ENCODE peak calls at places on chromosomes 1 and 21, in six cellular contexts. U, L, C, X, Z and Y are unnamed samples.

GRCh38 chr1:170494369-170494768 is 37.6 kb upstream of the GORAB start:
- DNase-seq in U (no peak), L (no peak), C (no peak), X (no peak), Z (no peak), Y (peak; percentile 91)

GRCh38 chr1:20404466-20404865 is 81.5 kb downstream of the CAMK2N1 start:
- DNase-seq in U (no peak), L (no peak), C (no peak), X (no peak), Z (no peak), Y (no peak)

GRCh38 chr1:1402081-1402900 is 3.2 kb upstream of the CCNL2 start:
- DNase-seq in U (peak; percentile 63), L (peak; percentile 52), C (no peak), X (no peak), Z (no peak), Y (peak; percentile 62)

GRCh38 chr1:153494976-153495535 is 34.6 kb upstream of the S100A7 start:
- DNase-seq in U (peak; percentile 79), L (peak; percentile 56), C (peak; percentile 78), X (peak; percentile 82), Z (no peak), Y (peak; percentile 60)

GRCh38 chr1:145891143-145891542 is 5.5 kb upstream of the ANKRD35 start:
- DNase-seq in U (no peak), L (no peak), C (no peak), X (no peak), Z (no peak), Y (peak; percentile 72)

GRCh38 chr1:23344987-23345472 is 946 bp upstream of the HNRNPR start:
- DNase-seq in U (peak; percentile 55), L (no peak), C (no peak), X (no peak), Z (no peak), Y (no peak)

GRCh38 chr1:31848381-31848897 is 32.6 kb upstream of the SPOCD1 start:
- DNase-seq in U (no peak), L (no peak), C (no peak), X (no peak), Z (no peak), Y (no peak)

GRCh38 chr1:1175221-1176062 is 1.8 kb downstream of the TTLL10 start:
- DNase-seq in U (peak; percentile 28), L (no peak), C (peak; percentile 5), X (no peak), Z (no peak), Y (no peak)

GRCh38 chr1:47409311-47410085 is 6.6 kb upstream of the FOXE3 start:
- DNase-seq in U (no peak), L (no peak), C (no peak), X (no peak), Z (no peak), Y (no peak)

GRCh38 chr1:16124377-16125087 is 31.3 kb downstream of the EPHA2 start:
- DNase-seq in U (no peak), L (no peak), C (no peak), X (no peak), Z (no peak), Y (no peak)

GRCh38 chr1:212557739-212558664 is 50.6 kb upstream of the ATF3 start:
- DNase-seq in U (peak; percentile 78), L (no peak), C (peak; percentile 89), X (no peak), Z (no peak), Y (peak; percentile 19)

GRCh38 chr1:74771913-74772515 is 39.1 kb downstream of the TYW3 start:
- DNase-seq in U (peak; percentile 7), L (peak; percentile 22), C (peak; percentile 33), X (no peak), Z (peak; percentile 8), Y (peak; percentile 58)

GRCh38 chr1:16155537-16156410 is at the start of gene EPHA2:
- DNase-seq in U (peak; percentile 86), L (peak; percentile 87), C (no peak), X (peak; percentile 75), Z (no peak), Y (peak; percentile 90)

GRCh38 chr1:112579801-112580510 is 39.0 kb downstream of the ST7L start:
- DNase-seq in U (no peak), L (no peak), C (no peak), X (no peak), Z (no peak), Y (no peak)

GRCh38 chr1:67429011-67429527 is 1.1 kb downstream of the SERBP1 start:
- DNase-seq in U (peak; percentile 32), L (no peak), C (peak; percentile 31), X (no peak), Z (no peak), Y (peak; percentile 36)

GRCh38 chr1:11841245-11842153 is 6.1 kb downstream of the NPPA start:
- DNase-seq in U (peak; percentile 56), L (no peak), C (peak; percentile 46), X (no peak), Z (no peak), Y (no peak)

GRCh38 chr1:209565759-209566678 is 17.5 kb upstream of the CAMK1G start:
- DNase-seq in U (peak; percentile 69), L (peak; percentile 78), C (peak; percentile 73), X (peak; percentile 75), Z (no peak), Y (peak; percentile 62)

GRCh38 chr1:24748191-24749121 is 3.2 kb downstream of the CLIC4 start:
- DNase-seq in U (no peak), L (no peak), C (no peak), X (no peak), Z (peak; percentile 82), Y (no peak)

GRCh38 chr1:95197616-95198252 is 36.3 kb upstream of the RWDD3 start:
- DNase-seq in U (no peak), L (no peak), C (no peak), X (no peak), Z (no peak), Y (no peak)

GRCh38 chr1:234696148-234696576 is 86.2 kb upstream of the IRF2BP2 start:
- DNase-seq in U (no peak), L (no peak), C (no peak), X (no peak), Z (peak; percentile 71), Y (no peak)

GRCh38 chr1:39576016-39576657 is 453 bp downstream of the PABPC4 start:
- DNase-seq in U (peak; percentile 76), L (no peak), C (peak; percentile 74), X (no peak), Z (no peak), Y (peak; percentile 26)

GRCh38 chr21:42164064-42164789 is 54.7 kb upstream of the ABCG1 start:
- DNase-seq in U (peak; percentile 52), L (peak; percentile 29), C (no peak), X (peak; percentile 7), Z (no peak), Y (peak; percentile 53)

GRCh38 chr1:164912290-164912689 is 353.3 kb downstream of the PBX1 start:
- DNase-seq in U (no peak), L (no peak), C (no peak), X (no peak), Z (no peak), Y (no peak)

GRCh38 chr21:14538477-14538876 is 7.6 kb downstream of the SAMSN1 start:
- DNase-seq in U (no peak), L (no peak), C (no peak), X (no peak), Z (no peak), Y (no peak)

GRCh38 chr1:164637461-164638375 is 78.7 kb downstream of the PBX1 start:
- DNase-seq in U (peak; percentile 81), L (peak; percentile 56), C (no peak), X (no peak), Z (no peak), Y (no peak)

GRCh38 chr1:226329237-226329636 is 20.3 kb upstream of the LIN9 start:
- DNase-seq in U (no peak), L (no peak), C (no peak), X (no peak), Z (no peak), Y (no peak)
- TF ChIP-seq POLR2AphosphoS5 in U (no peak), L (no peak), C (no peak), X (no peak), Z (no peak), Y (no peak)

GRCh38 chr1:7770620-7770938 is 517 bp upstream of the VAMP3 start:
- DNase-seq in U (no peak), L (no peak), C (no peak), X (no peak), Z (no peak), Y (no peak)
- H2AFZ ChIP-seq in U (peak overlapping the region; percentile 97), L (peak overlapping the region; percentile 68), C (peak overlapping the region; percentile 94), X (peak overlapping the region; percentile 89), Z (peak overlapping the region; percentile 100), Y (peak overlapping the region; percentile 97)

GRCh38 chr1:169118227-169118626 is 11.7 kb downstream of the ATP1B1 start:
- DNase-seq in U (no peak), L (no peak), C (no peak), X (no peak), Z (no peak), Y (no peak)

GRCh38 chr1:169120066-169120465 is 13.6 kb downstream of the ATP1B1 start:
- DNase-seq in U (no peak), L (no peak), C (no peak), X (no peak), Z (no peak), Y (no peak)

GRCh38 chr1:169117599-169117998 is 11.1 kb downstream of the ATP1B1 start:
- DNase-seq in U (no peak), L (no peak), C (no peak), X (no peak), Z (no peak), Y (no peak)

GRCh38 chr1:169121146-169121923 is 14.8 kb downstream of the ATP1B1 start:
- DNase-seq in U (no peak), L (no peak), C (no peak), X (no peak), Z (no peak), Y (no peak)

DNA sequence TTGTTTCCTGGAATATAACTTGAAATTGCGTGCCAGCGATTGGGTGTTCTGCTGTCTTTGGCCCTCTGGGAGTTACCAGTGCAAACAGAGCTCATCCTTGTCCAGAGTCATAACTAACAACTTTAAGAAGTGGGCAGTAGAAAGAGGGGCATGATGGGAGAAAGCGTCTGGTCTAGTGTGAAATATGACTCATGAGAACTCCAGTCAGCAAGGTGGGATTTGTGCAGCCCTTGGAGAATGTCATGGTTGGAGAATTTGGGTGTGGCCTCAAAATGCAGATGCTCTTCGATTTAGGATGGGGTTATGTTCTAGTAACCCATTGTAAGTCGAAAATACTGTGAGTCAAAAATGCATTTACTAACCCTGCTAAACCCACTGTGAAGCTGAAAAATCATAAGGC is 12.9 kb downstream of the ATP1B1 start:
- DNase-seq in U (no peak), L (no peak), C (no peak), X (no peak), Z (no peak), Y (no peak)
- H3K79me2 ChIP-seq in U (peaks cover 79% of the 10 kb centered on the region), L (peaks cover 94% of the 10 kb centered on the region), C (no peaks in the 10 kb centered on the region), X (no peaks in the 10 kb centered on the region), Z (no peaks in the 10 kb centered on the region), Y (peaks cover 52% of the 10 kb centered on the region)

GRCh38 chr1:155859234-155859829 is at the start of gene SYT11:
- DNase-seq in U (peak; percentile 87), L (peak; percentile 91), C (peak; percentile 97), X (peak; percentile 81), Z (peak; percentile 91), Y (peak; percentile 95)

GRCh38 chr1:155860939-155861496 is 1.7 kb downstream of the SYT11 start:
- DNase-seq in U (no peak), L (no peak), C (no peak), X (no peak), Z (no peak), Y (peak; percentile 45)

GRCh38 chr1:155856975-155857930 is at the start of gene GON4L:
- DNase-seq in U (peak; percentile 88), L (peak; percentile 87), C (peak; percentile 76), X (peak; percentile 54), Z (peak; percentile 89), Y (peak; percentile 95)

GRCh38 chr1:155858805-155859233 is 548 bp upstream of the SYT11 start:
- DNase-seq in U (no peak), L (no peak), C (no peak), X (no peak), Z (no peak), Y (no peak)

GRCh38 chr1:155859881-155860841 is 794 bp downstream of the SYT11 start:
- DNase-seq in U (peak; percentile 87), L (no peak), C (peak; percentile 81), X (no peak), Z (no peak), Y (peak; percentile 88)
- TF ChIP-seq POLR2AphosphoS5 in U (peak; percentile 33), L (no peak), C (peak; percentile 25), X (peak; percentile 72), Z (peak; percentile 73), Y (peak; percentile 13)